ENCODE peak calls at places on chromosomes 5 and 9, in eight cellular contexts. G is fibroblast of lung; A is GM12865; O is IMR-90; T is fibroblast of the aortic adventitia; N is CD8-positive, alpha-beta memory T cell; W is CD4-positive, CD25-positive, alpha-beta regulatory T cell; X is PC-3. V is an unnamed sample.

GRCh38 chr9:94672811-94673487 is 33.6 kb upstream of the FBP1 start:
- DNase-seq in A (no peak), N (no peak), T (peak), X (peak), O (peak), G (peak), W (no peak), V (no peak)

GRCh38 chr9:98442114-98442513 is 186.7 kb upstream of the TBC1D2 start:
- DNase-seq in X (no peak), O (no peak), W (no peak), T (no peak), A (no peak), N (no peak), G (no peak), V (no peak)

GRCh38 chr9:117392992-117393391 is 21.9 kb downstream of the ASTN2 start:
- DNase-seq in X (no peak), W (no peak), T (no peak), A (no peak), N (no peak), O (no peak), G (no peak), V (no peak)

GRCh38 chr5:39216621-39217020 is 2.7 kb downstream of the FYB1 start:
- DNase-seq in T (no peak), X (peak), G (no peak), O (no peak), N (no peak), W (no peak), A (no peak), V (no peak)

GRCh38 chr5:167250996-167251395 is 1040.4 kb upstream of the WWC1 start:
- DNase-seq in A (no peak), X (no peak), T (no peak), G (no peak), W (no peak), N (no peak), O (no peak), V (no peak)

GRCh38 chr5:155786108-155786507 is 540.9 kb upstream of the SGCD start:
- DNase-seq in A (no peak), N (no peak), T (no peak), G (no peak), W (no peak), X (no peak), O (no peak), V (no peak)

GRCh38 chr9:87180846-87181245 is 233.5 kb upstream of the GAS1 start:
- DNase-seq in O (no peak), A (no peak), G (peak), W (no peak), X (no peak), T (no peak), N (no peak), V (no peak)

GRCh38 chr5:165325201-165325600 is 1819.8 kb downstream of the MAT2B start:
- DNase-seq in O (peak), W (no peak), N (no peak), A (no peak), X (peak), G (peak), T (peak), V (no peak)

GRCh38 chr9:76810377-76810957 is 46.2 kb downstream of the PCA3 start:
- DNase-seq in G (peak), O (peak), X (peak), N (no peak), T (peak), W (no peak), A (peak), V (no peak)

GRCh38 chr5:87579678-87580077 is 166.9 kb upstream of the CCNH start:
- DNase-seq in W (no peak), G (no peak), A (peak), N (no peak), O (no peak), X (no peak), T (no peak), V (no peak)

GRCh38 chr5:78879541-78879940 is 105.6 kb downstream of the ARSB start:
- DNase-seq in O (no peak), W (no peak), T (no peak), X (no peak), A (no peak), N (no peak), G (no peak), V (no peak)

GRCh38 chr9:80839821-80840670 is 849.3 kb downstream of the TLE1 start:
- DNase-seq in W (no peak), G (peak), O (no peak), T (no peak), N (no peak), X (no peak), A (no peak), V (no peak)

GRCh38 chr5:178685386-178686059 is 44.9 kb downstream of the ZNF354A start:
- DNase-seq in A (no peak), N (no peak), W (no peak), X (no peak), O (no peak), T (no peak), G (no peak), V (no peak)

GRCh38 chr5:62783374-62784057 is 204.9 kb downstream of the LRRC70 start:
- DNase-seq in A (peak), X (no peak), O (no peak), T (no peak), G (no peak), W (no peak), N (no peak), V (no peak)

GRCh38 chr5:43216941-43217340 is 24.9 kb downstream of the NIM1K start:
- DNase-seq in A (no peak), G (no peak), N (no peak), T (no peak), X (no peak), W (no peak), O (no peak), V (no peak)

GRCh38 chr9:94879230-94879629 is 152.7 kb downstream of the AOPEP start:
- DNase-seq in G (no peak), N (no peak), W (no peak), T (no peak), A (no peak), O (no peak), X (no peak), V (no peak)

GRCh38 chr5:108521841-108522506 is 140.1 kb upstream of the FBXL17 start:
- DNase-seq in X (peak), N (no peak), T (peak), O (peak), A (peak), G (peak), W (peak), V (no peak)

GRCh38 chr5:154421868-154422267 is 23.9 kb upstream of the SAP30L start:
- DNase-seq in X (peak), O (peak), A (peak), W (no peak), G (no peak), T (no peak), N (no peak), V (no peak)

GRCh38 chr5:95731571-95732554 is 727 bp downstream of the RHOBTB3 start:
- DNase-seq in N (no peak), X (peak), T (peak), W (peak), G (peak), A (peak), O (peak), V (no peak)

GRCh38 chr9:33263936-33264472 is 504 bp downstream of the BAG1 start:
- DNase-seq in N (peak), W (peak), O (no peak), X (no peak), A (peak), G (no peak), T (no peak), V (no peak)

GRCh38 chr9:99327667-99328066 is 105.6 kb downstream of the SEC61B start:
- DNase-seq in T (no peak), W (no peak), N (no peak), A (no peak), O (no peak), G (no peak), X (no peak), V (no peak)

GRCh38 chr9:133351908-133352634 is 4.1 kb downstream of the RPL7A start:
- DNase-seq in X (peak), A (peak), O (peak), W (no peak), G (peak), N (no peak), T (peak), V (no peak)

GRCh38 chr5:36667826-36668225 is 61.4 kb downstream of the SLC1A3 start:
- DNase-seq in G (peak), X (peak), A (no peak), T (no peak), W (no peak), O (no peak), N (no peak), V (no peak)

GRCh38 chr5:2579126-2579525 is 172.4 kb downstream of the IRX2 start:
- DNase-seq in X (no peak), O (no peak), T (no peak), N (no peak), A (no peak), G (no peak), W (no peak), V (no peak)

GRCh38 chr5:149666212-149666852 is 63.8 kb upstream of the PPARGC1B start:
- DNase-seq in X (peak), N (no peak), W (no peak), G (peak), T (peak), A (no peak), O (peak), V (no peak)

GRCh38 chr9:100689635-100690034 is 111.8 kb downstream of the CAVIN4 start:
- DNase-seq in O (no peak), X (no peak), A (peak), W (no peak), T (no peak), N (no peak), G (no peak), V (no peak)

GRCh38 chr5:52531105-52531504 is 256.6 kb upstream of the ITGA1 start:
- DNase-seq in G (no peak), N (no peak), O (no peak), T (no peak), X (no peak), A (no peak), W (no peak), V (no peak)

GRCh38 chr9:114516913-114517312 is 11.6 kb upstream of the WHRN start:
- DNase-seq in W (no peak), A (no peak), N (no peak), G (peak), X (peak), O (peak), T (no peak), V (no peak)

GRCh38 chr9:132141364-132141947 is 20.4 kb upstream of the NTNG2 start:
- DNase-seq in X (no peak), G (peak), O (no peak), A (no peak), W (no peak), T (peak), N (no peak), V (no peak)

GRCh38 chr9:2655411-2655901 is 33.9 kb downstream of the VLDLR start:
- DNase-seq in O (peak), T (peak), N (peak), X (peak), G (peak), A (peak), W (peak), V (peak)

GRCh38 chr5:34544403-34544802 is 111.7 kb upstream of the RAI14 start:
- DNase-seq in A (no peak), O (no peak), W (no peak), G (no peak), N (no peak), X (no peak), T (no peak), V (no peak)

GRCh38 chr9:114850871-114851270 is 45.0 kb upstream of the TNFSF15 start:
- DNase-seq in O (peak), T (no peak), X (peak), A (no peak), N (no peak), W (no peak), G (peak), V (no peak)

GRCh38 chr9:18855636-18856035 is 177.4 kb downstream of the SAXO1 start:
- DNase-seq in T (peak), A (no peak), X (no peak), N (no peak), O (no peak), G (peak), W (no peak), V (no peak)

GRCh38 chr9:12708562-12709298 is 15.5 kb downstream of the TYRP1 start:
- DNase-seq in N (no peak), W (no peak), X (peak), T (peak), G (peak), O (peak), A (no peak), V (peak)

GRCh38 chr5:168317096-168317520 is 25.7 kb downstream of the WWC1 start:
- DNase-seq in G (no peak), O (no peak), W (no peak), T (no peak), A (no peak), N (no peak), X (no peak), V (no peak)

GRCh38 chr5:43711496-43711895 is 108.5 kb downstream of the NNT start:
- DNase-seq in O (peak), G (peak), N (no peak), W (no peak), T (peak), A (no peak), X (peak), V (no peak)

GRCh38 chr9:136943291-136944093 is 1.0 kb downstream of the FBXW5 start:
- DNase-seq in W (no peak), G (peak), A (peak), N (no peak), X (peak), T (peak), O (no peak), V (no peak)

GRCh38 chr9:136942112-136942880 is 2.2 kb downstream of the FBXW5 start:
- DNase-seq in T (no peak), N (no peak), A (no peak), G (no peak), X (no peak), W (no peak), O (no peak), V (no peak)

GRCh38 chr9:136944094-136944518 is 432 bp downstream of the FBXW5 start:
- DNase-seq in W (peak), A (no peak), G (peak), X (peak), O (peak), N (no peak), T (peak), V (no peak)

GRCh38 chr9:136941231-136942111 is 3.1 kb downstream of the FBXW5 start:
- DNase-seq in X (no peak), G (no peak), W (no peak), T (no peak), N (no peak), A (no peak), O (no peak), V (no peak)

DNA sequence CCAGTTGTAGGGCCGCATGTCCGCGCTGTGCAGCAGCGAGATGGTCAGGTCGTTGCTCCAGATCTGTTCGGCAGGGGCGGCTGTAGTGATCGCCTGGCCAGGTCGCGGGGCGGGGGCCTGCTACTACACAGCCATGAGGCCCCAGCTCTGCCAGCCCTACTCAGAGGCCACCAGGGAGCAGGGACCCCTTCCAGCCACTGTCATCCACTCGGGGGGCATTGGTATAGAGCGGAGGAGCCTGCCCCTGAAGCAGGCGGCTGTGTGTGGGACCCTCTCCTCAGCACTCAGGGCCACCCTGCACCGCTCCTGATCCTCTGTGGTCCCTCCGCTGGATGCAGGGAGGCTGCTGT is 1.7 kb downstream of the FBXW5 start:
- DNase-seq in W (no peak), A (no peak), N (peak), X (no peak), O (no peak), T (no peak), G (no peak), V (no peak)
- H3K4me3 ChIP-seq in W (no peak), A (peak), N (no peak), X (peak), O (no peak), T (peak), G (peak), V (peak)

DNA sequence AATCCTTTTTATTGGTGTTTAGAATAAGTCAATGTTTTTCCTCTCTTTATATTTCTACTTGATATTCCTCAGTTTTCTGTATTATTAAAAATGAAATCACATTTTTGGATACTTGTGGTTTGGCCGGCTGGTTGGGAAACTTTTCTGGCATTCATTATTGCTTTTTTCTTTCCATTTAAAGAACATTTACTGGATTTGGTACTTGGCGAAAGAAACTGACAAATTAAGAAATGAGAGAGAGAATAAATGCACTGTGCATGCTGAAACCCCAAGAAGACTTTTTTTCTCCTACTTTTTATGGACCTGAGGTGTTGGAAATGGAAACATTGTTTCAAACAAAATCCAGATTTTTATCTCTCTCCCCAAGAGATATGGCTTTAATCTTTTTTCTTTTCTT is 128.3 kb downstream of the SNX18 start:
- DNase-seq in O (no peak), W (no peak), A (no peak), G (no peak), X (no peak), T (peak), N (no peak), V (no peak)
- H3K4me3 ChIP-seq in O (no peak), W (peak), A (no peak), G (peak), X (no peak), T (no peak), N (peak), V (no peak)

GRCh38 chr5:40627708-40628107 is 52.0 kb upstream of the PTGER4 start:
- DNase-seq in N (no peak), T (peak), X (no peak), G (peak), A (no peak), W (no peak), O (peak), V (no peak)
- H3K4me3 ChIP-seq in N (no peak), T (no peak), X (no peak), G (no peak), A (no peak), W (no peak), O (no peak), V (no peak)

DNA sequence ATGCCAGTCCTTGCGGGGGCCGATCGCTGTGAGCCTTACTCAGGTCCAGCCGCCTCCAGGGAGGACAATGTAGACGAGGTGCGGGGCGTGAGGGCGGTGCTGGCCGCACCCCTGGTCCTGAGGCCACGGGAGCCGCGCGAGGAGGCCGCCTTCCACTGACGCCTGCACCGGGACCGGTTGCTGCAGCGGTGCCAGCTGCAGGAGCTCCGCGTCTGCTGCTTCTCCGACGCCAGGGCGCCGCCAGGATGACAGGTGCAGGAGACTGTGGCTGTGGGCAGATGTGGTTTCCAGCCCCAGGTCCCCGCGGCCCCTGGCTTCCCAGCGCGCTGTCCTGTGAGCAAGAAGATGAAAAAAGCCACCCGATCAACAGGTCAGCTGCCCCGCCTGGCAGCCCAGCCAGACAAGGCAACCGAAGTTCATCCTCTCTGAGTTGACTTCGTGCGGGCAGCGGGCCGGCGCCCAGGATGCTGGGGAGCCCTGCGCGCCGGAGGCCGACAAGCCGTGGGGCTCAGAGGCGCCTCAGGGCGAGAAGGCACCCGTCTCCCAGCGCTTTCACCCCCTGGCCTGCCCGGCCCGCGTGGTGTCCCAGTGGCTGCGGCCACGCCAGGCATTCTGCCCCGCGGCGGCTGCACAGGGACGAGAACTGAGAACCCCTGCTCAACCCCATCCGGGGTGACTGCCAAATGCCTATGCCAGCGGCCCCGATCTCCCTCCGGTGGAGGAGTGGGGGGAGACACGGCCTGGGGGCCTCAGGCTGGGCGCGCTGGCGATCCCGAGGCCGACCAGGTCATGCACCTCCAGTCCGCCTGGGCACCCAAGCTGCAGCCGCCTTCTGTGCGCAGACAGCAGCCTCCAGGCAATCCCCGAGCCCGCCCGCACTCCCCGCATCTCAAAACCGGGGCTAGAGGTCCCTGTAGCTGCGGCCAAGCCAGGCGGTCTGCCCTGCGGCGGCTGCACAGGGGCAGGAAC is 43.4 kb upstream of the BICD2 start:
- DNase-seq in T (no peak), X (no peak), N (peak), W (peak), O (no peak), G (no peak), A (no peak), V (no peak)
- H3K4me3 ChIP-seq in T (no peak), X (peak), N (peak), W (no peak), O (no peak), G (no peak), A (no peak), V (no peak)